ENCODE peak calls at places on chromosomes 11 and 22, in four cellular contexts. V, M, P and L are unnamed samples.
A peak's percentile ranks its signal among the peaks of the same experiment; 100 is the strongest.

GRCh38 chr11:250740-251299 is 14.0 kb downstream of the PSMD13 start:
- DNase-seq in V (peak; percentile 63), M (peak; percentile 63), P (no peak), L (peak; percentile 31)

GRCh38 chr11:1943576-1943975 is 3.6 kb upstream of the MRPL23 start:
- DNase-seq in V (no peak), M (no peak), P (no peak), L (peak; percentile 21)

GRCh38 chr11:120142072-120142423 is 4.1 kb upstream of the TRIM29 start:
- DNase-seq in V (no peak), M (no peak), P (no peak), L (no peak)

GRCh38 chr11:64331569-64332371 is 8.2 kb upstream of the CCDC88B start:
- DNase-seq in V (peak; percentile 92), M (peak; percentile 86), P (no peak), L (peak; percentile 79)

GRCh38 chr11:68750197-68750987 is 928 bp downstream of the TESMIN start:
- DNase-seq in V (no peak), M (no peak), P (no peak), L (peak; percentile 6)

GRCh38 chr11:45457649-45458048 is 171.5 kb upstream of the SYT13 start:
- DNase-seq in V (no peak), M (no peak), P (no peak), L (no peak)

GRCh38 chr11:2325719-2326118 is 23.9 kb downstream of the TSPAN32 start:
- DNase-seq in V (no peak), M (no peak), P (no peak), L (no peak)

GRCh38 chr22:42344391-42344861 is 74.0 kb upstream of the TCF20 start:
- DNase-seq in V (no peak), M (no peak), P (peak; percentile 89), L (no peak)

GRCh38 chr11:43575931-43576833 is 104.4 kb upstream of the HSD17B12 start:
- DNase-seq in V (no peak), M (no peak), P (no peak), L (no peak)

GRCh38 chr11:9808943-9809342 is 145.1 kb downstream of the SWAP70 start:
- DNase-seq in V (no peak), M (no peak), P (no peak), L (no peak)

GRCh38 chr11:119432484-119433368 is 9.8 kb upstream of the THY1 start:
- DNase-seq in V (no peak), M (no peak), P (peak; percentile 24), L (no peak)

GRCh38 chr11:111419641-111420327 is 40.7 kb upstream of the POU2AF1 start:
- DNase-seq in V (no peak), M (no peak), P (peak; percentile 63), L (no peak)

GRCh38 chr11:16801288-16801980 is 63.0 kb downstream of the C11orf58 start:
- DNase-seq in V (no peak), M (no peak), P (no peak), L (no peak)

GRCh38 chr22:25021409-25021808 is 68.9 kb downstream of the KIAA1671 start:
- DNase-seq in V (no peak), M (no peak), P (no peak), L (peak; percentile 80)

GRCh38 chr22:49044776-49045175 is 782.9 kb downstream of the BRD1 start:
- DNase-seq in V (no peak), M (no peak), P (no peak), L (no peak)

GRCh38 chr11:100328626-100329340 is 358.3 kb upstream of the ARHGAP42 start:
- DNase-seq in V (peak; percentile 22), M (no peak), P (no peak), L (no peak)

GRCh38 chr11:5196067-5196466 is 4.4 kb downstream of the OR51V1 start:
- DNase-seq in V (no peak), M (no peak), P (no peak), L (no peak)

GRCh38 chr11:33214187-33214586 is 43.0 kb upstream of the HIPK3 start:
- DNase-seq in V (no peak), M (no peak), P (no peak), L (no peak)

GRCh38 chr11:121520243-121521144 is 67.7 kb upstream of the SORL1-AS1 start:
- DNase-seq in V (no peak), M (no peak), P (no peak), L (no peak)

GRCh38 chr11:11963842-11964773 is 44.3 kb downstream of the DKK3 start:
- DNase-seq in V (no peak), M (no peak), P (no peak), L (no peak)

GRCh38 chr11:1948389-1948788 is 1.3 kb downstream of the MRPL23 start:
- DNase-seq in V (no peak), M (no peak), P (no peak), L (no peak)

GRCh38 chr22:20238567-20239062 is 29.5 kb downstream of the RTN4R start:
- DNase-seq in V (peak; percentile 48), M (peak; percentile 45), P (no peak), L (no peak)

GRCh38 chr22:36027579-36027959 is 1.1 kb downstream of the RBFOX2 start:
- DNase-seq in V (no peak), M (no peak), P (no peak), L (no peak)

GRCh38 chr11:13705710-13706109 is 37.2 kb downstream of the FAR1 start:
- DNase-seq in V (no peak), M (no peak), P (no peak), L (no peak)

GRCh38 chr11:36086366-36086765 is 142.5 kb downstream of the LDLRAD3 start:
- DNase-seq in V (no peak), M (no peak), P (no peak), L (no peak)

GRCh38 chr11:73931039-73931645 is 19.7 kb upstream of the DNAJB13 start:
- DNase-seq in V (peak; percentile 87), M (no peak), P (peak; percentile 65), L (no peak)

GRCh38 chr11:16572946-16573345 is 165.5 kb upstream of the C11orf58 start:
- DNase-seq in V (no peak), M (no peak), P (no peak), L (no peak)

GRCh38 chr11:35525501-35526175 is at the start of gene PAMR1:
- DNase-seq in V (no peak), M (no peak), P (peak; percentile 27), L (no peak)

GRCh38 chr11:75265851-75266531 is 25.4 kb downstream of the TPBGL start:
- DNase-seq in V (no peak), M (no peak), P (no peak), L (no peak)